ENCODE peak calls at places on chromosomes 4 and X, in four cellular contexts. D is stimulated activated CD4-positive, alpha-beta T cell treated with anti-CD3 and anti-CD28 coated beads, Interleukin-1b, Interleukin-23, amount 100 ng/mL, for 1 hour; T is left colon; J is RCC 7860. K is an unnamed sample.

GRCh38 chr4:179626687-179627086 is 2184.4 kb upstream of the AGA start:
- DNase-seq in T (no peak), J (no peak), D (no peak), K (no peak)

GRCh38 chr4:148852092-148852699 is 410.0 kb upstream of the NR3C2 start:
- DNase-seq in J (no peak), D (no peak), T (no peak), K (no peak)

GRCh38 chr4:64899563-64899962 is 490.3 kb upstream of the TECRL start:
- DNase-seq in D (no peak), T (no peak), J (no peak), K (no peak)

GRCh38 chr4:13597604-13598003 is 29.9 kb downstream of the BOD1L1 start:
- DNase-seq in T (no peak), J (peak; percentile 20), D (no peak), K (no peak)

GRCh38 chrX:103248553-103248952 is 6.4 kb downstream of the TCEAL8 start:
- DNase-seq in J (no peak), T (no peak), D (no peak), K (peak; percentile 18)

GRCh38 chr4:72302981-72303704 is 265.9 kb downstream of the ADAMTS3 start:
- DNase-seq in D (peak; percentile 2), J (peak; percentile 18), T (no peak), K (peak; percentile 42)

GRCh38 chr4:139266583-139267257 is 13.3 kb downstream of the MGARP start:
- DNase-seq in J (peak; percentile 74), D (peak; percentile 18), T (peak; percentile 81), K (peak; percentile 65)

GRCh38 chr4:22720091-22720490 is 27.4 kb downstream of the GBA3 start:
- DNase-seq in T (no peak), D (no peak), J (no peak), K (no peak)

GRCh38 chr4:42313872-42314271 is 83.4 kb upstream of the SHISA3 start:
- DNase-seq in D (no peak), T (no peak), J (no peak), K (no peak)

GRCh38 chrX:103878466-103879151 is 46.6 kb upstream of the RAB9B start:
- DNase-seq in D (no peak), T (no peak), J (peak; percentile 89), K (no peak)

GRCh38 chrX:40908026-40908425 is 172.7 kb upstream of the MED14 start:
- DNase-seq in D (no peak), J (peak; percentile 39), T (no peak), K (no peak)

GRCh38 chr4:10099521-10100325 is 16.9 kb downstream of the WDR1 start:
- DNase-seq in D (no peak), J (no peak), T (no peak), K (no peak)

GRCh38 chr4:40595981-40596380 is 33.7 kb downstream of the RBM47 start:
- DNase-seq in J (no peak), T (no peak), D (no peak), K (no peak)

GRCh38 chrX:78979789-78980464 is 34.7 kb downstream of the P2RY10 start:
- DNase-seq in J (no peak), T (no peak), D (no peak), K (no peak)

GRCh38 chr4:6926681-6927478 is 17.3 kb downstream of the TBC1D14 start:
- DNase-seq in D (peak; percentile 31), J (peak; percentile 44), T (peak; percentile 89), K (peak; percentile 86)

GRCh38 chrX:110989869-110990268 is 106.1 kb upstream of the PAK3 start:
- DNase-seq in T (no peak), D (no peak), J (no peak), K (no peak)

GRCh38 chr4:109079177-109079576 is 223.3 kb downstream of the COL25A1 start:
- DNase-seq in D (no peak), J (no peak), T (no peak), K (no peak)

GRCh38 chrX:134396174-134396573 is 63.8 kb upstream of the HPRT1 start:
- DNase-seq in T (no peak), D (no peak), J (peak; percentile 13), K (peak; percentile 2)

GRCh38 chr4:159283697-159284492 is 181.0 kb downstream of the RAPGEF2 start:
- DNase-seq in D (no peak), T (no peak), J (peak; percentile 56), K (no peak)

GRCh38 chr4:109989044-109989443 is 76.4 kb downstream of the EGF start:
- DNase-seq in T (no peak), J (no peak), D (no peak), K (no peak)

GRCh38 chr4:20318899-20319291 is 67.2 kb downstream of the SLIT2 start:
- DNase-seq in J (no peak), D (no peak), T (no peak), K (no peak)

GRCh38 chrX:143635915-143636314 is at the start of gene SLITRK4:
- DNase-seq in D (no peak), T (no peak), J (no peak), K (no peak)

GRCh38 chrX:3142259-3143042 is 101.2 kb downstream of the ARSF start:
- DNase-seq in D (no peak), T (no peak), J (no peak), K (no peak)

GRCh38 chr4:118289794-118290193 is 63.0 kb downstream of the PRSS12 start:
- DNase-seq in T (no peak), D (no peak), J (no peak), K (no peak)

GRCh38 chr4:165947019-165947418 is 74.0 kb downstream of the TLL1 start:
- DNase-seq in T (no peak), D (no peak), J (no peak), K (no peak)

GRCh38 chr4:172045981-172046380 is 232.8 kb downstream of the GALNTL6 start:
- DNase-seq in D (no peak), T (no peak), J (no peak), K (no peak)

GRCh38 chr4:147465461-147465860 is 15.4 kb upstream of the EDNRA start:
- DNase-seq in D (no peak), J (no peak), T (no peak), K (no peak)

GRCh38 chr4:149993030-149993429 is 85.2 kb upstream of the DCLK2 start:
- DNase-seq in D (no peak), J (peak; percentile 37), T (no peak), K (no peak)

GRCh38 chr4:39865280-39865679 is 112.4 kb downstream of the PDS5A start:
- DNase-seq in J (no peak), T (no peak), D (no peak), K (no peak)

GRCh38 chrX:132483523-132483922 is 5.3 kb downstream of the MBNL3 start:
- DNase-seq in D (no peak), J (no peak), T (no peak), K (no peak)

K was measured in erythroblast.